ENCODE peak calls at places on chromosomes 16 and 17, in seven cellular contexts. T, L, R, Y, G, O and B are unnamed samples.

GRCh38 chr17:75224983-75225382 is 19.5 kb downstream of the NUP85 start:
- DNase-seq in T (no peak), Y (no peak), O (no peak), L (no peak), R (no peak), G (no peak), B (no peak)

GRCh38 chr16:21260870-21261791 is 17.0 kb downstream of the CRYM start:
- DNase-seq in R (peak), O (peak), G (no peak), Y (no peak), L (peak), T (peak), B (no peak)

GRCh38 chr16:11639008-11639562 is 29.2 kb upstream of the SNN start:
- DNase-seq in G (no peak), Y (no peak), O (no peak), R (no peak), T (no peak), L (no peak), B (no peak)

GRCh38 chr16:88886915-88887521 is 20.6 kb upstream of the PABPN1L start:
- DNase-seq in O (peak), T (peak), L (no peak), G (no peak), Y (no peak), R (no peak), B (no peak)

GRCh38 chr16:10521681-10522274 is 58.6 kb downstream of the EMP2 start:
- DNase-seq in R (peak), G (peak), O (peak), T (no peak), Y (no peak), L (peak), B (no peak)

GRCh38 chr17:38707678-38708351 is 2.7 kb downstream of the MLLT6 start:
- DNase-seq in Y (no peak), T (no peak), G (no peak), L (no peak), O (no peak), R (no peak), B (no peak)

GRCh38 chr17:43645450-43645764 is 16.3 kb downstream of the MEOX1 start:
- DNase-seq in R (no peak), G (no peak), Y (no peak), O (no peak), L (no peak), T (no peak), B (no peak)

GRCh38 chr17:63309021-63309420 is 137.1 kb downstream of the CYB561 start:
- DNase-seq in T (no peak), G (no peak), R (no peak), L (no peak), O (peak), Y (no peak), B (no peak)

GRCh38 chr16:50229149-50229726 is 37.1 kb upstream of the ADCY7 start:
- DNase-seq in T (no peak), G (no peak), L (no peak), Y (no peak), R (no peak), O (no peak), B (no peak)

GRCh38 chr17:34797724-34798123 is 163.5 kb downstream of the CCT6B start:
- DNase-seq in T (no peak), L (peak), G (no peak), R (no peak), Y (no peak), O (peak), B (no peak)